ENCODE peak calls at places on chromosomes 6 and 20, in four cellular contexts. I is H1, N is IMR-90, Z is mesendoderm. F is an unnamed sample.

GRCh38 chr6:110398778-110399177 is 16.6 kb downstream of the DDO start:
- DNase-seq in I (no peak), N (peak), Z (no peak), F (no peak)

GRCh38 chr6:82525775-82526515 is 162.3 kb downstream of the TPBG start:
- DNase-seq in I (no peak), N (no peak), Z (no peak), F (no peak)

GRCh38 chr20:25285856-25286798 is 38.2 kb downstream of the PYGB start:
- DNase-seq in I (no peak), N (no peak), Z (no peak), F (no peak)

GRCh38 chr6:87881342-87881895 is 166.2 kb upstream of the SPACA1 start:
- DNase-seq in I (no peak), N (no peak), Z (no peak), F (no peak)

GRCh38 chr6:30769853-30770160 is 25.5 kb upstream of the IER3 start:
- DNase-seq in I (no peak), N (no peak), Z (no peak), F (no peak)

GRCh38 chr20:62473717-62474584 is 1.8 kb downstream of the GATA5 start:
- DNase-seq in I (no peak), N (no peak), Z (peak), F (peak)

GRCh38 chr20:34948030-34948429 is 7.6 kb downstream of the GSS start:
- DNase-seq in I (no peak), N (peak), Z (no peak), F (no peak)

GRCh38 chr20:59776626-59777320 is 156.7 kb downstream of the SYCP2 start:
- DNase-seq in I (no peak), N (no peak), Z (no peak), F (peak)

GRCh38 chr20:1002682-1003561 is 811 bp upstream of the RSPO4 start:
- DNase-seq in I (no peak), N (no peak), Z (no peak), F (no peak)

GRCh38 chr6:139336488-139336887 is 38.0 kb downstream of the CITED2 start:
- DNase-seq in I (no peak), N (peak), Z (no peak), F (no peak)

GRCh38 chr6:95294047-95294446 is 283.3 kb upstream of the MANEA start:
- DNase-seq in I (no peak), N (no peak), Z (peak), F (no peak)

GRCh38 chr6:7978736-7979135 is 68.1 kb upstream of the TXNDC5 start:
- DNase-seq in I (no peak), N (no peak), Z (no peak), F (no peak)

GRCh38 chr6:133503330-133503729 is 262.2 kb downstream of the EYA4 start:
- DNase-seq in I (no peak), N (no peak), Z (no peak), F (no peak)

GRCh38 chr6:112225691-112226090 is 28.7 kb downstream of the LAMA4 start:
- DNase-seq in I (no peak), N (peak), Z (no peak), F (no peak)

GRCh38 chr6:83062225-83062624 is 3.4 kb downstream of the UBE3D start:
- DNase-seq in I (no peak), N (peak), Z (peak), F (no peak)

GRCh38 chr6:26029857-26030653 is 57.2 kb upstream of the HFE start:
- DNase-seq in I (no peak), N (no peak), Z (no peak), F (no peak)

GRCh38 chr6:13461805-13462204 is 25.6 kb downstream of the GFOD1 start:
- DNase-seq in I (no peak), N (no peak), Z (no peak), F (no peak)

GRCh38 chr6:33622456-33623431 is 1.6 kb downstream of the ITPR3 start:
- DNase-seq in I (no peak), N (no peak), Z (peak), F (no peak)

GRCh38 chr6:4776967-4777925 is 1.0 kb downstream of the CDYL start:
- DNase-seq in I (no peak), N (peak), Z (peak), F (no peak)

GRCh38 chr20:36642136-36642535 is 3.9 kb downstream of the SLA2 start:
- DNase-seq in I (no peak), N (no peak), Z (no peak), F (no peak)

GRCh38 chr6:149080511-149080910 is 237.0 kb upstream of the TAB2 start:
- DNase-seq in I (no peak), N (peak), Z (no peak), F (no peak)

GRCh38 chr6:13813621-13814175 is 659 bp downstream of the MCUR1 start:
- DNase-seq in I (peak), N (peak), Z (peak), F (peak)

GRCh38 chr6:24125980-24126379 is at the start of gene NRSN1:
- DNase-seq in I (peak), N (no peak), Z (peak), F (peak)

GRCh38 chr6:166076625-166077024 is 91.0 kb downstream of the TBXT start:
- DNase-seq in I (peak), N (no peak), Z (peak), F (peak)

GRCh38 chr20:53750827-53751393 is 157.3 kb upstream of the ZNF217 start:
- DNase-seq in I (no peak), N (peak), Z (peak), F (no peak)

GRCh38 chr6:135095716-135096115 is 41.1 kb upstream of the HBS1L start:
- DNase-seq in I (no peak), N (no peak), Z (no peak), F (no peak)

GRCh38 chr20:49753133-49753532 is 39.5 kb upstream of the B4GALT5 start:
- DNase-seq in I (no peak), N (no peak), Z (no peak), F (no peak)

GRCh38 chr20:32832664-32833063 is 12.9 kb downstream of the MAPRE1 start:
- DNase-seq in I (no peak), N (no peak), Z (no peak), F (no peak)

GRCh38 chr6:133241088-133241900 is at the start of gene EYA4:
- DNase-seq in I (no peak), N (peak), Z (peak), F (peak)

GRCh38 chr6:139402935-139403386 is 28.5 kb upstream of the CITED2 start:
- DNase-seq in I (no peak), N (peak), Z (no peak), F (no peak)

GRCh38 chr20:25196701-25197120 is 1.2 kb downstream of the ENTPD6 start:
- DNase-seq in I (no peak), N (no peak), Z (peak), F (no peak)

GRCh38 chr20:6048391-6048790 is 5.5 kb downstream of the LRRN4 start:
- DNase-seq in I (no peak), N (no peak), Z (no peak), F (no peak)

GRCh38 chr6:129889580-129889979 is 28.5 kb upstream of the TMEM244 start:
- DNase-seq in I (no peak), N (peak), Z (no peak), F (no peak)

GRCh38 chr20:40506567-40506966 is 182.5 kb downstream of the MAFB start:
- DNase-seq in I (no peak), N (peak), Z (peak), F (no peak)

DNA sequence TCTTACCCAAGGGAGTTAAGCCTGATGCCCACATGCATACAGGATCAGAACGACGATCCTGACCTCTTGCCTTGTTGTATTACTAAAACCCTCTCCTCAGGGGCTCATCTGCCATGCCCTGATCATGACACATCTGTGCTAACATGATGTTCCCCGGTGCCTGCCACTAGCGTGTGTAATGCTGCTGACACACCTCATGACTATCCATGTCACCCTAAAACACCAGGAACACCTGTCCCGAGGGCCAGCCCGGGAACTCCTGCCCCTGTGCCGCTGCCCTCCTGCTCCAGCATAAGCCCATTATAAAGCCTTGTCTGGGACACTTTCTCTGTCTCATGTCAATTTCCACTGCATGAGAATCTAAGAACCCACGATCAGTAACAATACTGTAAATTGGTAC is 7.6 kb downstream of the SERPINB6 start:
- DNase-seq in I (no peak), N (no peak), Z (no peak), F (no peak)
- H4K5ac ChIP-seq in I (no peak), N (no peak), Z (no peak), F (no peak)

DNA sequence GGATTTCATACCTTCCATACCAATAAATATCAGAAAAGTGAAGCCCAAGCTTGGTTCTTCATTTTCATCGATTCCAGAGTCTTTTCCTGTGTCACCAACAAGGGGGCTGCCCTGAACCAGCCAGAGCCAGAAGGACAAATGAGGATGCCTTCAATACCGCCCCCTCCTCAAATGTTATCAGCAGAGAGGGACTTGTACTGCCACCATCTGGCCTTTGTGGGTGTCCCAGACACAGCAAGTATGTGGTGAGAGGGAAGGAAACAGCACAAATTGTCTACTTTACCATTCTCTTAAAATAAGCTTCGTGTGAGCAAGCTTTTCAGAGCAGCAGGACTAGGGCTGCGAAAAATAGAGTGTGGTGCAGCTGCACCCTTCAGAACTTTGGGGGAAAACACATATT is 165.3 kb downstream of the SOBP start:
- DNase-seq in I (no peak), N (no peak), Z (peak), F (peak)
- H3K4ac ChIP-seq in I (no peak), N (no peak), Z (no peak), F (no peak)

DNA sequence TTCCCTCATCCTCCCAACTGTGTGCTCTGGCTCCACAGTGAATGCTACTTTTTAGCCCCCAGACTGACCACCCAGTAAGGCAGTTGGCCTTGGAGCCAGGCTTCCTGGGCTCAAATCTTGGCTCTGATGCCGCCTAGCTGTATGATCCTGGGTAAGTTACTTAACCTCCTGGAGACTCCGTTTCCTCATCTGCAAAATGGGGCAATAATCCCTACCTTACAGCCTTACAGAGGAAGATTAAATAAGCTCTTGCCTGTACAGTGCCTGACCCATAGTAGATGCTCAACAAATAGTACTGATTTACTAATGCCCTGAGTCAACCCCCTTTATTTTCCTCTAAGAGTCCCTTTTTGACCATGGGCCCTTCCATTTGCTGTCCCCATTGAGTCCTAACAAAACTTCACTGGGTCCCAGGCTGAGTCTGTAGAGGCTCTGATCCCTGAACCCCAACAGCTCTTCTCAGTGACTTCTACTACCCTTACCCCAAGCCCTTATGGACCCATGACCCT is 31.2 kb downstream of the FOXP4 start:
- DNase-seq in I (no peak), N (no peak), Z (no peak), F (no peak)
- H2BK120ac ChIP-seq in I (peak), N (peak), Z (no peak), F (no peak)

GRCh38 chr6:114796576-114796975 is 453.8 kb upstream of the HS3ST5 start:
- DNase-seq in I (no peak), N (no peak), Z (no peak), F (no peak)
- H4K5ac ChIP-seq in I (no peak), N (no peak), Z (no peak), F (no peak)

GRCh38 chr6:150865043-150865405 is 478 bp upstream of the MTHFD1L start:
- DNase-seq in I (no peak), N (peak), Z (no peak), F (no peak)
- H3K4ac ChIP-seq in I (no peak), N (peak), Z (no peak), F (no peak)

GRCh38 chr20:57031867-57032355 is 234.5 kb downstream of the BMP7 start:
- DNase-seq in I (no peak), N (no peak), Z (no peak), F (no peak)

GRCh38 chr20:57027752-57028151 is 238.7 kb downstream of the BMP7 start:
- DNase-seq in I (no peak), N (no peak), Z (peak), F (no peak)

GRCh38 chr20:57032847-57033246 is 233.6 kb downstream of the BMP7 start:
- DNase-seq in I (no peak), N (no peak), Z (no peak), F (no peak)

GRCh38 chr20:57033994-57034393 is 232.4 kb downstream of the BMP7 start:
- DNase-seq in I (no peak), N (no peak), Z (no peak), F (no peak)

GRCh38 chr20:57030611-57031600 is 235.5 kb downstream of the BMP7 start:
- DNase-seq in I (no peak), N (peak), Z (no peak), F (no peak)
- H2BK120ac ChIP-seq in I (no peak), N (no peak), Z (no peak), F (no peak)

DNA sequence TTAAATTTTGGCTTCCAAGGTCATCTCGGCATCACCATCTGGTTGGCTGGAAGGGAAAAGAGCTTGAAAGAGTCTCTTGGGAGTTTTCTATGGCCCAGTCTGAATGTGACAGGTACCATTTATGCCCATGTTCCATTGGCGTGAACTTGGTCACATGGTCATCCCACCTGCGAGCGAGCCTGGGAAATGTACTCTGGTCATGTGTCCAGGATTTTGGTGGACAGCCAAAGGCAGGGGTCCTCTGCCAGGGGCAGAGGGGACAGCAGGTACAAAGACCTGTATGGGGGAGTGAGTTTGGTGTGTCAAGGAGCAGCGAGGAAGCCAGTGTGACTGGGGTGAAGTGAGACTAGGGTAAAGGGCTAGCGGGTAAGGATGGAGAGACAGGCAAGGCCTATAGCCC is 112.6 kb downstream of the CDC5L start:
- DNase-seq in I (no peak), N (no peak), Z (no peak), F (peak)
- H4K5ac ChIP-seq in I (no peak), N (no peak), Z (no peak), F (no peak)

GRCh38 chr20:4160761-4161305 is 145.5 kb upstream of the RNF24 start:
- DNase-seq in I (no peak), N (peak), Z (no peak), F (no peak)

GRCh38 chr20:4157516-4157915 is 142.2 kb upstream of the RNF24 start:
- DNase-seq in I (no peak), N (no peak), Z (no peak), F (no peak)

GRCh38 chr20:4159765-4160490 is 144.6 kb upstream of the RNF24 start:
- DNase-seq in I (no peak), N (no peak), Z (no peak), F (no peak)

GRCh38 chr20:4156411-4156810 is 141.1 kb upstream of the RNF24 start:
- DNase-seq in I (no peak), N (no peak), Z (no peak), F (no peak)

DNA sequence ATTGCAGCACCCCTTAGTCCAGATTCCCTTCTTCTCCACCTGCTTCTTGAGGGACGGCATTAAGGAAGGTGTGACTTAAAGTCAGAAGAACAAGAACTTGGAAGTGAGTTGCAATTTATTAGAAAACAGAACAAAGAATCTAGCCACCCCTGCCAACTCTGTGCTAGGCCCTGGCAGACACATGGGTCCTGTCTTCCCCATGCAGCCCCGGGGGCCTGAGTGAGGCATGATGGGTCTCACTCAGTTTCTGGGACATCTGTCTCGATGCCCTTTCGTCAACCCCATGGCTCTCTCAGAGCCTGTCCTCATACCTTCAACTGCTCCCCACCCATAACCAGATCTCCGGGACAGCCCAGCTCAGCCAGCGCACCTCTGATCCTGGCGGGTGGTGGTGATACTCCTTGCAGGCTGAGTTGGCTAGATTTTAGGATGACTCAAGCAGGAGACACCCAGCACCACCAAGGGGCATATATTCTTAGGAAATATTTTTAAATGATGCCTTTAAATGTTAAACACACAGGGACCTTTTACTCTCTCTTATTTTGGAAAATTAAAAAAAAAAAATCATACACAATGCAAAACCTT is 143.2 kb upstream of the RNF24 start:
- DNase-seq in I (no peak), N (no peak), Z (no peak), F (no peak)
- H3K4ac ChIP-seq in I (no peak), N (no peak), Z (no peak), F (no peak)

GRCh38 chr6:113626470-113626869 is 230.7 kb upstream of the MARCKS start:
- DNase-seq in I (no peak), N (no peak), Z (no peak), F (no peak)

GRCh38 chr6:113630365-113630737 is 226.8 kb upstream of the MARCKS start:
- DNase-seq in I (no peak), N (peak), Z (no peak), F (no peak)

GRCh38 chr6:113625850-113626249 is 231.3 kb upstream of the MARCKS start:
- DNase-seq in I (no peak), N (no peak), Z (no peak), F (no peak)

GRCh38 chr6:113629940-113630339 is 227.2 kb upstream of the MARCKS start:
- DNase-seq in I (no peak), N (no peak), Z (no peak), F (no peak)

GRCh38 chr6:113627480-113627879 is 229.7 kb upstream of the MARCKS start:
- DNase-seq in I (no peak), N (no peak), Z (no peak), F (no peak)
- H2BK120ac ChIP-seq in I (no peak), N (no peak), Z (no peak), F (no peak)